ENCODE peak calls at places on chromosomes 4 and X, in eight cellular contexts. P is AG09309, W is T-cell, D is upper lobe of right lung, T is H4, O is Peyer's patch, F is testis, Z is activated B cell treated with CpG ODN at 0.5 μM for 24 hours. K is an unnamed sample.

GRCh38 chr4:90318208-90318607 is 191.0 kb downstream of the CCSER1 start:
- DNase-seq in P (peak), W (no peak), D (no peak), T (peak), O (no peak), F (no peak), Z (no peak), K (no peak)

GRCh38 chrX:40098264-40099045 is 697 bp upstream of the BCOR start:
- DNase-seq in P (no peak), W (peak), D (peak), T (peak), O (peak), F (peak), Z (peak), K (peak)

GRCh38 chr4:128483041-128483440 is 195.4 kb upstream of the PGRMC2 start:
- DNase-seq in P (no peak), W (no peak), D (no peak), T (no peak), O (no peak), F (no peak), Z (no peak), K (no peak)

GRCh38 chr4:78661923-78662521 is 110.5 kb downstream of the ANXA3 start:
- DNase-seq in P (peak), W (no peak), D (no peak), T (peak), O (no peak), F (no peak), Z (no peak), K (no peak)

GRCh38 chrX:135295238-135295943 is 13.9 kb upstream of the ETDC start:
- DNase-seq in P (no peak), W (peak), D (peak), T (no peak), O (peak), F (peak), Z (peak), K (peak)

GRCh38 chrX:65596270-65596669 is 61.7 kb upstream of the LAS1L start:
- DNase-seq in P (peak), W (peak), D (no peak), T (peak), O (peak), F (peak), Z (no peak), K (peak)

GRCh38 chr4:168522371-168522770 is 25.5 kb downstream of the PALLD start:
- DNase-seq in P (no peak), W (no peak), D (no peak), T (no peak), O (no peak), F (no peak), Z (no peak), K (no peak)

GRCh38 chr4:152983774-152984411 is 47.8 kb downstream of the FHDC1 start:
- DNase-seq in P (peak), W (no peak), D (no peak), T (peak), O (no peak), F (no peak), Z (no peak), K (no peak)

GRCh38 chr4:173334085-173334890 is at the start of gene HMGB2:
- DNase-seq in P (peak), W (peak), D (peak), T (peak), O (peak), F (peak), Z (peak), K (peak)

GRCh38 chrX:77875372-77875771 is 19.9 kb downstream of the MAGT1 start:
- DNase-seq in P (no peak), W (no peak), D (no peak), T (no peak), O (no peak), F (no peak), Z (no peak), K (no peak)

GRCh38 chrX:118513120-118513899 is 17.7 kb downstream of the DOCK11 start:
- DNase-seq in P (no peak), W (no peak), D (no peak), T (no peak), O (no peak), F (no peak), Z (no peak), K (no peak)

GRCh38 chr4:189177130-189177529 is 763.5 kb upstream of the FRG1 start:
- DNase-seq in P (no peak), W (no peak), D (no peak), T (peak), O (no peak), F (no peak), Z (no peak), K (no peak)

GRCh38 chrX:49192722-49193328 is 6.7 kb upstream of the PRICKLE3 start:
- DNase-seq in P (no peak), W (no peak), D (no peak), T (no peak), O (no peak), F (peak), Z (no peak), K (peak)

GRCh38 chr4:48681856-48682255 is 98.2 kb downstream of the FRYL start:
- DNase-seq in P (no peak), W (peak), D (no peak), T (no peak), O (peak), F (no peak), Z (no peak), K (no peak)

GRCh38 chr4:110643096-110643495 is 20.2 kb upstream of the PITX2 start:
- DNase-seq in P (no peak), W (no peak), D (no peak), T (no peak), O (no peak), F (no peak), Z (no peak), K (no peak)

GRCh38 chr4:27474691-27475090 is 614.0 kb downstream of the STIM2 start:
- DNase-seq in P (no peak), W (no peak), D (no peak), T (no peak), O (no peak), F (no peak), Z (no peak), K (no peak)

GRCh38 chr4:117134386-117134785 is 49.0 kb upstream of the TRAM1L1 start:
- DNase-seq in P (no peak), W (no peak), D (no peak), T (peak), O (no peak), F (peak), Z (no peak), K (no peak)